ENCODE peak calls at places on chromosome 19, in five cellular contexts. E is fibroblast of the aortic adventitia, I is cardiac muscle cell, M is GM06990, D is left lung. N is an unnamed sample.

GRCh38 chr19:541699-542098 is 2.2 kb upstream of the GZMM start:
- DNase-seq in E (no peak), I (no peak), M (no peak), D (no peak), N (no peak)

GRCh38 chr19:53193534-53194222 is 520 bp upstream of the ZNF665 start:
- DNase-seq in E (no peak), I (no peak), M (peak), D (no peak), N (no peak)

GRCh38 chr19:29672319-29672932 is 7.2 kb downstream of the PLEKHF1 start:
- DNase-seq in E (no peak), I (no peak), M (no peak), D (no peak), N (no peak)

GRCh38 chr19:18718846-18719458 is 35.5 kb downstream of the CRTC1 start:
- DNase-seq in E (no peak), I (no peak), M (no peak), D (no peak), N (no peak)

GRCh38 chr19:916645-917322 is 349 bp upstream of the KISS1R start:
- DNase-seq in E (no peak), I (peak), M (no peak), D (no peak), N (no peak)

GRCh38 chr19:867855-868457 is 8.5 kb downstream of the CFD start:
- DNase-seq in E (no peak), I (no peak), M (no peak), D (no peak), N (no peak)

GRCh38 chr19:44684892-44685847 is 13.8 kb upstream of the CEACAM16 start:
- DNase-seq in E (peak), I (no peak), M (no peak), D (peak), N (peak)

GRCh38 chr19:49907745-49908446 is 11.2 kb upstream of the IL4I1 start:
- DNase-seq in E (no peak), I (no peak), M (peak), D (no peak), N (no peak)

GRCh38 chr19:1327125-1327524 is 41.5 kb downstream of the EFNA2 start:
- DNase-seq in E (no peak), I (no peak), M (no peak), D (no peak), N (no peak)

GRCh38 chr19:49701271-49701786 is 10.4 kb downstream of the CPT1C start:
- DNase-seq in E (no peak), I (no peak), M (no peak), D (no peak), N (no peak)

GRCh38 chr19:31141301-31141700 is 207.9 kb downstream of the TSHZ3 start:
- DNase-seq in E (no peak), I (no peak), M (no peak), D (no peak), N (no peak)

GRCh38 chr19:32819415-32820400 is 49.9 kb downstream of the SLC7A9 start:
- DNase-seq in E (no peak), I (no peak), M (peak), D (no peak), N (no peak)

GRCh38 chr19:57850553-57851017 is 926 bp downstream of the ZNF587 start:
- DNase-seq in E (peak), I (no peak), M (peak), D (no peak), N (no peak)

GRCh38 chr19:54041969-54042606 is 21.6 kb downstream of the VSTM1 start:
- DNase-seq in E (no peak), I (no peak), M (no peak), D (no peak), N (no peak)

GRCh38 chr19:49474545-49474930 is 523 bp downstream of the FLT3LG start:
- DNase-seq in E (no peak), I (no peak), M (no peak), D (no peak), N (no peak)

GRCh38 chr19:18590273-18591272 is 2.0 kb downstream of the REX1BD start:
- DNase-seq in E (no peak), I (peak), M (peak), D (peak), N (peak)

GRCh38 chr19:38059897-38060296 is 152.9 kb downstream of the SIPA1L3 start:
- DNase-seq in E (peak), I (no peak), M (no peak), D (peak), N (peak)

GRCh38 chr19:18520848-18521691 is 800 bp downstream of the ELL start:
- DNase-seq in E (no peak), I (peak), M (peak), D (peak), N (no peak)

GRCh38 chr19:34274827-34275625 is 20.7 kb downstream of the GARRE1 start:
- DNase-seq in E (peak), I (no peak), M (no peak), D (no peak), N (no peak)
- TF ChIP-seq CTCF in E (no peak), I (no peak), M (no peak), D (no peak), N (no peak)

GRCh38 chr19:39542198-39542597 is 2.2 kb upstream of the EID2 start:
- DNase-seq in E (no peak), I (no peak), M (no peak), D (no peak), N (no peak)

GRCh38 chr19:39543477-39543857 is 3.5 kb upstream of the EID2 start:
- DNase-seq in E (no peak), I (no peak), M (no peak), D (no peak), N (no peak)

GRCh38 chr19:39539165-39539518 is 819 bp downstream of the EID2 start:
- DNase-seq in E (peak), I (peak), M (no peak), D (no peak), N (no peak)

GRCh38 chr19:39539519-39540332 is at the start of gene EID2:
- DNase-seq in E (peak), I (peak), M (peak), D (peak), N (peak)

GRCh38 chr19:39540333-39540673 is 342 bp upstream of the EID2 start:
- DNase-seq in E (no peak), I (no peak), M (no peak), D (no peak), N (no peak)
- TF ChIP-seq CTCF in E (no peak), I (no peak), M (no peak), D (no peak), N (peak)

GRCh38 chr19:43505941-43506340 is 1.4 kb upstream of the PHLDB3 start:
- DNase-seq in E (no peak), I (no peak), M (no peak), D (no peak), N (no peak)

GRCh38 chr19:43507880-43508279 is 3.3 kb upstream of the PHLDB3 start:
- DNase-seq in E (no peak), I (no peak), M (no peak), D (no peak), N (no peak)

GRCh38 chr19:43506629-43507028 is 2.1 kb upstream of the PHLDB3 start:
- DNase-seq in E (no peak), I (no peak), M (no peak), D (no peak), N (no peak)

GRCh38 chr19:43511324-43511723 is 6.8 kb upstream of the PHLDB3 start:
- DNase-seq in E (no peak), I (no peak), M (no peak), D (no peak), N (no peak)

GRCh38 chr19:43510713-43511112 is 6.2 kb upstream of the PHLDB3 start:
- DNase-seq in E (no peak), I (no peak), M (no peak), D (no peak), N (no peak)
- TF ChIP-seq CTCF in E (no peak), I (no peak), M (no peak), D (no peak), N (no peak)

GRCh38 chr19:40603719-40604646 is 2.8 kb downstream of the LTBP4 start:
- DNase-seq in E (peak), I (peak), M (peak), D (peak), N (peak)
- TF ChIP-seq CTCF in E (no peak), I (no peak), M (peak), D (no peak), N (no peak)

DNA sequence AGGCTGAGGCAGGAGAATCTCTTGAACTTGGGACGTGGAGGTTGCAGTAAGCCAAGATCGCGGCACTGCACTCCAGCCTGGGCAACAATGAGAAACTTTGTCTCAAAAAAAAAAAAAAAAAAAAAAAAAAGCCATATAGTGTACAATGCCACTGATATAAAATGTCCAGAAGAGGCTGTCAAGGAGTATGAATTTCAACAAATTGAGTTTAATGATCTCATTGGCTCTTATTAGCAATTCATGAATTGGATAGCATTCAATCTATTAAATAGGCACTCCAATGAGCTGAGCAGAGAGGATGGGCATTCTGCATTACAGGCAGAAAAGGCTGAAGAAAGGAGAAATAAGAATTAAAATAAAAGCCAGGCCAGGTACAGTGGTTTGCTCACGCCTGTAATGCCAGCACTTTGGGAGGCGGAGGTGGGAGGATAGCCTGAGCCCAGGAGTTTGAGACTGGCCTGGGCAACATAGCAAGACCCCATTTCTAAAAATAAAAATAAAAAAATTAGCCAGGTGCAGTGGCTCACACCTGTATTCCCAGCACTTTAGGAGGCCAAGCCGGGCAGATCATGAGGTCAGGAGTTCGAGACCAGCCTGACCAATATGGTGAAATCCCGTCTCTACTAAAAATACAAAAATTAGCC is 757 bp upstream of the LMNB2 start:
- DNase-seq in E (no peak), I (no peak), M (no peak), D (no peak), N (no peak)
- TF ChIP-seq CTCF in E (no peak), I (no peak), M (no peak), D (no peak), N (no peak)

GRCh38 chr19:51441410-51442390 is 16.6 kb downstream of the SIGLEC8 start:
- DNase-seq in E (no peak), I (no peak), M (peak), D (no peak), N (no peak)
- TF ChIP-seq CTCF in E (no peak), I (no peak), M (no peak), D (no peak), N (no peak)

GRCh38 chr19:11530432-11530831 is 1.5 kb upstream of the ECSIT start:
- DNase-seq in E (peak), I (peak), M (peak), D (peak), N (peak)
- TF ChIP-seq CTCF in E (no peak), I (peak), M (peak), D (no peak), N (no peak)

DNA sequence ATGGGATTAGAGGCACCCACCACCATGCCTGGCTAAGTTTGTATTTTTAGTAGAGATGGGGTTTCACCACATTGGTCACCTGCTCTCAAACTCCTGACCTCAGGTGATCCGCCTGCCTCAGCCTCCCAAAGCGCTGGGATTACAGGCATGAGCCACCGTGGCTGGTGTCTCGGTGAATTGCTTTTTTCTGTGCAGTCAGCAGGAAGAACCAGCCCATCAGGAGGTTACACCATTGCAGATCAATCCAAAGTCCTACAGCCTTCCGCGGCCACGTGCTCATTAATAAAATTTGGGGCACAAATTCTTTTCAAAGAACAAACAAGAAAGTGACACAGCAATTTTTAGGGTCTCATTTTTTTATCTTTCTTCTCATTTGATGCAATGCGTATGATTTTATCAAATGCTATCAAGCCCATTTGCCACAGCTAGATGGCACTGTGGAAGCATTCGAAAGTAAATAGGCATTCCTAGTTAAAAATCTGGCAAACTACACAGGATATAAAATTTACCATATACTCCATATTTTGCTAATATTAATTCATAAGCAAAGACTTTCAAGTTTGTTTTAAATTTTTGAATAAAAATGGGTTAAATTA is 54.4 kb upstream of the ZNF835 start:
- DNase-seq in E (no peak), I (no peak), M (no peak), D (no peak), N (no peak)
- TF ChIP-seq CTCF in E (no peak), I (no peak), M (no peak), D (peak), N (no peak)

GRCh38 chr19:6431891-6432290 is 1.7 kb downstream of the SLC25A41 start:
- DNase-seq in E (no peak), I (no peak), M (no peak), D (no peak), N (no peak)
- TF ChIP-seq CTCF in E (no peak), I (no peak), M (no peak), D (no peak), N (no peak)

GRCh38 chr19:11984986-11985385 is 20.1 kb downstream of the ZNF763 start:
- DNase-seq in E (no peak), I (peak), M (peak), D (no peak), N (no peak)

GRCh38 chr19:11987405-11988231 is 22.8 kb downstream of the ZNF763 start:
- DNase-seq in E (peak), I (peak), M (peak), D (peak), N (peak)

GRCh38 chr19:11986754-11987153 is 21.9 kb downstream of the ZNF763 start:
- DNase-seq in E (no peak), I (no peak), M (no peak), D (no peak), N (no peak)

DNA sequence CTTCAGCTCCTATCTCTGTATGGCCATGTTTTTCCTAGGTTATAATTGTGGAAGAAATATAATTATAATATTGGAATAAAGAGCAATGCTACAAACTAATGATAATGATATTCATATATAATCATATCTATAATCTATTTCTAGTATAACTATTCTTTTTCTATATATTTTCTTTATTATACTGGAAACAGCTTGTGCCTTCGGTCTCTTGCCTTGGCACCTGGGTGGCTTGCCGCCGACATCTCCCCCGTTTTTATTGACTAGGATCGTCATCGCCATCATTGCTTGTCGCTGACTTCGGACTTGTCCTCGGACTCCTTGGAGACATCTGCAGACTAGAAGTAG is 24.2 kb downstream of the ZNF763 start:
- DNase-seq in E (no peak), I (no peak), M (no peak), D (no peak), N (no peak)
- TF ChIP-seq CTCF in E (no peak), I (no peak), M (no peak), D (no peak), N (peak)